ENCODE peak calls at places on chromosomes 5 and 9, in ten cellular contexts. One of them, this sample, is unnamed.

GRCh38 chr5:2634399-2635176 is 116.9 kb downstream of the IRX2 start:
- DNase-seq in SK-N-SH: no peak
- DNase-seq in GM12892: no peak
- DNase-seq in prostate gland: no peak
- DNase-seq in sigmoid colon: no peak
- DNase-seq in transverse colon: no peak
- DNase-seq in GM23338: peak; percentile 15
- DNase-seq in HepG2: no peak
- DNase-seq in upper lobe of left lung: no peak
- DNase-seq in spleen: no peak
- DNase-seq in this sample: no peak

GRCh38 chr9:34428325-34428958 is 29.9 kb downstream of the FAM219A start:
- DNase-seq in GM12892: no peak
- DNase-seq in sigmoid colon: no peak
- DNase-seq in SK-N-SH: peak; percentile 61
- DNase-seq in GM23338: no peak
- DNase-seq in HepG2: peak; percentile 39
- DNase-seq in upper lobe of left lung: no peak
- DNase-seq in prostate gland: no peak
- DNase-seq in spleen: no peak
- DNase-seq in transverse colon: no peak
- DNase-seq in this sample: no peak

GRCh38 chr5:172795401-172795977 is 24.5 kb upstream of the DUSP1 start:
- DNase-seq in GM23338: peak; percentile 26
- DNase-seq in HepG2: no peak
- DNase-seq in upper lobe of left lung: peak; percentile 87
- DNase-seq in SK-N-SH: no peak
- DNase-seq in spleen: no peak
- DNase-seq in prostate gland: no peak
- DNase-seq in transverse colon: peak; percentile 82
- DNase-seq in GM12892: no peak
- DNase-seq in sigmoid colon: peak; percentile 98
- DNase-seq in this sample: peak; percentile 74

GRCh38 chr5:154351566-154351965 is 94.2 kb upstream of the SAP30L start:
- DNase-seq in HepG2: no peak
- DNase-seq in sigmoid colon: no peak
- DNase-seq in GM23338: no peak
- DNase-seq in transverse colon: no peak
- DNase-seq in prostate gland: no peak
- DNase-seq in SK-N-SH: no peak
- DNase-seq in upper lobe of left lung: no peak
- DNase-seq in GM12892: no peak
- DNase-seq in spleen: no peak
- DNase-seq in this sample: no peak

GRCh38 chr5:149654893-149655505 is 73.7 kb downstream of the ARHGEF37 start:
- DNase-seq in GM23338: no peak
- DNase-seq in sigmoid colon: no peak
- DNase-seq in HepG2: no peak
- DNase-seq in transverse colon: no peak
- DNase-seq in GM12892: no peak
- DNase-seq in prostate gland: no peak
- DNase-seq in spleen: no peak
- DNase-seq in SK-N-SH: no peak
- DNase-seq in upper lobe of left lung: no peak
- DNase-seq in this sample: no peak

GRCh38 chr5:111394580-111394979 is 117.8 kb downstream of the STARD4 start:
- DNase-seq in SK-N-SH: no peak
- DNase-seq in HepG2: no peak
- DNase-seq in transverse colon: no peak
- DNase-seq in upper lobe of left lung: no peak
- DNase-seq in sigmoid colon: no peak
- DNase-seq in spleen: no peak
- DNase-seq in GM12892: no peak
- DNase-seq in GM23338: no peak
- DNase-seq in prostate gland: no peak
- DNase-seq in this sample: no peak

GRCh38 chr5:180718810-180719453 is 20.9 kb downstream of the OR2Y1 start:
- DNase-seq in sigmoid colon: no peak
- DNase-seq in HepG2: peak; percentile 25
- DNase-seq in GM12892: no peak
- DNase-seq in spleen: no peak
- DNase-seq in GM23338: peak; percentile 69
- DNase-seq in transverse colon: peak; percentile 7
- DNase-seq in prostate gland: peak; percentile 6
- DNase-seq in upper lobe of left lung: no peak
- DNase-seq in SK-N-SH: peak; percentile 16
- DNase-seq in this sample: no peak

GRCh38 chr9:116271307-116271706 is 117.7 kb downstream of the PAPPA start:
- DNase-seq in spleen: no peak
- DNase-seq in GM23338: no peak
- DNase-seq in prostate gland: no peak
- DNase-seq in transverse colon: no peak
- DNase-seq in GM12892: no peak
- DNase-seq in HepG2: no peak
- DNase-seq in upper lobe of left lung: no peak
- DNase-seq in SK-N-SH: no peak
- DNase-seq in sigmoid colon: no peak
- DNase-seq in this sample: no peak

GRCh38 chr5:87246046-87246445 is 21.6 kb upstream of the RASA1 start:
- DNase-seq in GM12892: no peak
- DNase-seq in GM23338: no peak
- DNase-seq in upper lobe of left lung: no peak
- DNase-seq in SK-N-SH: no peak
- DNase-seq in prostate gland: no peak
- DNase-seq in HepG2: no peak
- DNase-seq in spleen: no peak
- DNase-seq in sigmoid colon: no peak
- DNase-seq in transverse colon: no peak
- DNase-seq in this sample: no peak

GRCh38 chr5:87245451-87245850 is 22.2 kb upstream of the RASA1 start:
- DNase-seq in GM23338: no peak
- DNase-seq in transverse colon: no peak
- DNase-seq in upper lobe of left lung: no peak
- DNase-seq in spleen: no peak
- DNase-seq in sigmoid colon: no peak
- DNase-seq in prostate gland: no peak
- DNase-seq in HepG2: no peak
- DNase-seq in SK-N-SH: no peak
- DNase-seq in GM12892: no peak
- DNase-seq in this sample: no peak

GRCh38 chr5:87241555-87241954 is 26.1 kb upstream of the RASA1 start:
- DNase-seq in GM23338: no peak
- DNase-seq in GM12892: no peak
- DNase-seq in upper lobe of left lung: no peak
- DNase-seq in prostate gland: no peak
- DNase-seq in SK-N-SH: no peak
- DNase-seq in sigmoid colon: no peak
- DNase-seq in transverse colon: no peak
- DNase-seq in spleen: no peak
- DNase-seq in HepG2: no peak
- DNase-seq in this sample: no peak

GRCh38 chr5:87243161-87243877 is 24.4 kb upstream of the RASA1 start:
- DNase-seq in HepG2: peak; percentile 6
- DNase-seq in sigmoid colon: no peak
- DNase-seq in prostate gland: no peak
- DNase-seq in SK-N-SH: no peak
- DNase-seq in upper lobe of left lung: no peak
- DNase-seq in transverse colon: no peak
- DNase-seq in GM23338: no peak
- DNase-seq in GM12892: no peak
- DNase-seq in spleen: no peak
- DNase-seq in this sample: no peak

DNA sequence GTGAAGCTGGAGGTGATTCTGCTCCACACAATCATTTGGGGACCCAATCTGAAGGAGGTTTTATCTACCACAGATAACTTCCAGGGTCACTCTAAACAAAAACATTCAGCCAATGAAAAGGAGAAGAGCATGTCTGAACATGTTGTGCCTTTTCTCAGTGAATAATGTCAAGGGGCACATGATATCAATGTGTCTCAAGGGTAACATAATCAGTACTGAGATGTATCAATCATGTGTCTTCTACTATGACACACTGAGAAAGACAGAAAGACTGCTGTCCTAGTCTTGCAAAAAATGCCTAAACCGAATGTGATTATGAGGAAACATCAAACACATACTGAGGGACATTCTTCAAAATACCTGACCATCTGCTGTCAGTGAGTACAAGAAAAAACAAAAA is 25.4 kb upstream of the RASA1 start:
- DNase-seq in sigmoid colon: no peak
- DNase-seq in SK-N-SH: no peak
- DNase-seq in GM12892: no peak
- DNase-seq in spleen: no peak
- DNase-seq in prostate gland: no peak
- DNase-seq in upper lobe of left lung: no peak
- DNase-seq in GM23338: no peak
- DNase-seq in HepG2: no peak
- DNase-seq in transverse colon: no peak
- DNase-seq in this sample: no peak
- TF ChIP-seq POLR2AphosphoS5 in sigmoid colon: no peak
- TF ChIP-seq POLR2AphosphoS5 in SK-N-SH: no peak
- TF ChIP-seq POLR2AphosphoS5 in GM12892: no peak
- TF ChIP-seq POLR2AphosphoS5 in spleen: no peak
- TF ChIP-seq POLR2AphosphoS5 in prostate gland: no peak
- TF ChIP-seq POLR2AphosphoS5 in upper lobe of left lung: no peak
- TF ChIP-seq POLR2AphosphoS5 in GM23338: no peak
- TF ChIP-seq POLR2AphosphoS5 in HepG2: no peak
- TF ChIP-seq POLR2AphosphoS5 in transverse colon: no peak
- TF ChIP-seq POLR2AphosphoS5 in this sample: no peak

GRCh38 chr9:99257723-99258364 is 35.8 kb downstream of the SEC61B start:
- DNase-seq in HepG2: no peak
- DNase-seq in prostate gland: no peak
- DNase-seq in SK-N-SH: no peak
- DNase-seq in sigmoid colon: no peak
- DNase-seq in GM23338: no peak
- DNase-seq in upper lobe of left lung: no peak
- DNase-seq in transverse colon: no peak
- DNase-seq in GM12892: no peak
- DNase-seq in spleen: no peak
- DNase-seq in this sample: no peak
- TF ChIP-seq POLR2AphosphoS5 in HepG2: no peak
- TF ChIP-seq POLR2AphosphoS5 in prostate gland: no peak
- TF ChIP-seq POLR2AphosphoS5 in SK-N-SH: no peak
- TF ChIP-seq POLR2AphosphoS5 in sigmoid colon: no peak
- TF ChIP-seq POLR2AphosphoS5 in GM23338: no peak
- TF ChIP-seq POLR2AphosphoS5 in upper lobe of left lung: no peak
- TF ChIP-seq POLR2AphosphoS5 in transverse colon: no peak
- TF ChIP-seq POLR2AphosphoS5 in GM12892: no peak
- TF ChIP-seq POLR2AphosphoS5 in spleen: no peak
- TF ChIP-seq POLR2AphosphoS5 in this sample: no peak

DNA sequence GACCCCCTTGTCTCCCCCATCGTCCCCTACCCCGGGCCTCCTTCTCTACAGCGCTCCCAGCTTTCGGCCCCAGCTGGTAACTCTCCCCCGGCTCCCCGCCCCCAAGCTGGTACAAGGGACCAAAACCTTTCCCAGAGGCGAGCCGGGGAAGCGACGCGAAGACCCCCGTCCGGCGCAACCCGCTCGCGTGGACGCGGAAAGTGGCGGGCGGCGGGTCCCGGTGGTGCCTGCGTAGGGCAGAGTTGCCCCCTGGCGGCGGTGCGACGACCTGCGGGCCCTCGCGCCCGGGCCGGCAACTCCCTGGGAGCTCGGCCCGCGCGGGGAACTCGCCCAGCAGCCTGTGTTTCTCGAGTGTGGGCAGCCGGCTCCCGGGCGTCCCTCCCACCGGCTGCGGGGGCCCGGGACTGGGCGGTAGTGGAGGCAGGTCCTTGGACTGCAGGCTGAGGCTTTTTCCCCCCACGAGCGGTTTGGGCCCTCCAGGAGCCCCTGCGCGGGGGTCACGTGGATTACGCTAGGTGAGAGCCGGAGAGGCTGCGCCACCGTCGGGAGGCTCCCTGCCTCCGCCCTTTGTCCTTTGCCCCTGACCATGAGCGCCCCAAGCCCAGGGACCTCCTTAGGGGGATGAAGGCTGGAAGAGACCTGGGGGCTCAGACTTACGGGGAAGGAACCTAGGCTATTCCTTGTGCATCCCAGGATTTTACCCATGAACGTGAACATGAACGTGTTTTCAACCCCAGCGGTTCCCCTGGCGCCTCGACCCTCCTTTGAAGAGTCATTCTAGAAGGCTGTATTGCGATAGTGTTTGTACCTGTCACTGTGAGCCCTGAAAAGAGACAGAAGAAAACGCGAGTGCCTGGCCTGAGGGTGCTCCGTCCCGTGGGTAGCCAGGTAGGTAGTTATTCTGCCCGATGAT is 2.9 kb upstream of the FOXD1 start:
- DNase-seq in spleen: peak; percentile 92
- DNase-seq in transverse colon: peak; percentile 71
- DNase-seq in upper lobe of left lung: peak; percentile 95
- DNase-seq in SK-N-SH: peak; percentile 83
- DNase-seq in sigmoid colon: no peak
- DNase-seq in GM12892: no peak
- DNase-seq in HepG2: no peak
- DNase-seq in prostate gland: peak; percentile 35
- DNase-seq in GM23338: peak; percentile 64
- DNase-seq in this sample: peak; percentile 68
- TF ChIP-seq POLR2AphosphoS5 in spleen: peak; percentile 60
- TF ChIP-seq POLR2AphosphoS5 in transverse colon: no peak
- TF ChIP-seq POLR2AphosphoS5 in upper lobe of left lung: no peak
- TF ChIP-seq POLR2AphosphoS5 in SK-N-SH: no peak
- TF ChIP-seq POLR2AphosphoS5 in sigmoid colon: no peak
- TF ChIP-seq POLR2AphosphoS5 in GM12892: no peak
- TF ChIP-seq POLR2AphosphoS5 in HepG2: no peak
- TF ChIP-seq POLR2AphosphoS5 in prostate gland: no peak
- TF ChIP-seq POLR2AphosphoS5 in GM23338: no peak
- TF ChIP-seq POLR2AphosphoS5 in this sample: no peak

GRCh38 chr5:38673671-38674071 is 117.2 kb upstream of the LIFR start:
- DNase-seq in sigmoid colon: no peak
- DNase-seq in prostate gland: no peak
- DNase-seq in spleen: no peak
- DNase-seq in upper lobe of left lung: no peak
- DNase-seq in HepG2: peak; percentile 13
- DNase-seq in GM12892: no peak
- DNase-seq in GM23338: peak; percentile 61
- DNase-seq in SK-N-SH: no peak
- DNase-seq in transverse colon: no peak
- DNase-seq in this sample: no peak

GRCh38 chr5:38670066-38670465 is 113.6 kb upstream of the LIFR start:
- DNase-seq in upper lobe of left lung: no peak
- DNase-seq in HepG2: no peak
- DNase-seq in spleen: no peak
- DNase-seq in GM23338: no peak
- DNase-seq in transverse colon: no peak
- DNase-seq in sigmoid colon: no peak
- DNase-seq in GM12892: no peak
- DNase-seq in prostate gland: no peak
- DNase-seq in SK-N-SH: no peak
- DNase-seq in this sample: no peak

GRCh38 chr5:38675443-38675842 is 119.0 kb upstream of the LIFR start:
- DNase-seq in sigmoid colon: no peak
- DNase-seq in prostate gland: no peak
- DNase-seq in SK-N-SH: no peak
- DNase-seq in spleen: no peak
- DNase-seq in HepG2: no peak
- DNase-seq in GM12892: no peak
- DNase-seq in upper lobe of left lung: no peak
- DNase-seq in transverse colon: no peak
- DNase-seq in GM23338: no peak
- DNase-seq in this sample: no peak

GRCh38 chr5:38670878-38671277 is 114.4 kb upstream of the LIFR start:
- DNase-seq in GM12892: no peak
- DNase-seq in sigmoid colon: no peak
- DNase-seq in upper lobe of left lung: no peak
- DNase-seq in transverse colon: no peak
- DNase-seq in SK-N-SH: no peak
- DNase-seq in GM23338: no peak
- DNase-seq in HepG2: no peak
- DNase-seq in spleen: no peak
- DNase-seq in prostate gland: peak; percentile 80
- DNase-seq in this sample: no peak

DNA sequence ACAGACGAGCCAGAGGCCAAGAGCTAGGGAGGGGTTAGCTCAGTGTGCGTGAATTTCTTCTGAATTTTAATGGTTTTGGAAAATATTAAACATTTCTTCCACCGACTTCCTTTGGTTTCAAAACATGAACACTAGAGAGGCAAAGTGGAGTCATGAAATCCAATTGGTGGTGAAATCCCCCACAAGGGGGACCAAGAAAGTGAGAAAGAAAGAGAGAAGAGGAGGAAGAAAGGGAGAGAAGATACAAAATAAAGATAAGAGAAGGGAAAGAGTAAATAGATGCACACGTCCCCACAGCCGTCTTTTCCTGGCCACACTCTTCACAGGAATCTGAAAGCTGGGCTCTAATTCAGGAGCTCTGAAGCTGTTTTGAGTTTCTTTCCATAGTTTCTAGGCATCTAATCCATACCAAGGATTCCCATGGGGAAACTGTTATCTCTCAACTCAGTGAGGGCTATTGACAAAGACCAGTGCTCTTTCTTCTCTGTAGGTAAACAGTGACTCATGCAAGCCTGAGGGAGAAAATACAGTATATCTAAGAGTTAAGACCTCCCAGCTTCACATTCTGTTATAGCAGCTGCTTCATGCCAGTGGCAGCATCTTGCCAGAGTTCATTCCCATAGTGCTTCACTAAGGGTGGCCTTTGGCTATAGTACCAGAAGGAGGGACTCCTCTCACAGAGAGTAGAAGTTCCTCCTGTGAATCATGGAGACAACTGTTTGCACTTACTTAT is 115.8 kb upstream of the LIFR start:
- DNase-seq in sigmoid colon: no peak
- DNase-seq in SK-N-SH: no peak
- DNase-seq in GM12892: no peak
- DNase-seq in transverse colon: no peak
- DNase-seq in upper lobe of left lung: no peak
- DNase-seq in HepG2: peak; percentile 64
- DNase-seq in spleen: no peak
- DNase-seq in prostate gland: no peak
- DNase-seq in GM23338: no peak
- DNase-seq in this sample: no peak
- TF ChIP-seq POLR2AphosphoS5 in sigmoid colon: no peak
- TF ChIP-seq POLR2AphosphoS5 in SK-N-SH: peak; percentile 71
- TF ChIP-seq POLR2AphosphoS5 in GM12892: no peak
- TF ChIP-seq POLR2AphosphoS5 in transverse colon: no peak
- TF ChIP-seq POLR2AphosphoS5 in upper lobe of left lung: no peak
- TF ChIP-seq POLR2AphosphoS5 in HepG2: no peak
- TF ChIP-seq POLR2AphosphoS5 in spleen: no peak
- TF ChIP-seq POLR2AphosphoS5 in prostate gland: no peak
- TF ChIP-seq POLR2AphosphoS5 in GM23338: no peak
- TF ChIP-seq POLR2AphosphoS5 in this sample: no peak

This sample was measured in breast epithelium.